ENCODE peak calls at places on chromosomes 4 and X, in eight cellular contexts. D, P, L, R, Z, V, Y and M are unnamed samples.

GRCh38 chr4:188841523-188841922 is 702.3 kb downstream of the TRIML1 start:
- DNase-seq in D (no peak), P (no peak), L (no peak), R (no peak), Z (no peak), V (no peak), Y (no peak), M (no peak)

GRCh38 chr4:82787342-82787741 is 11.3 kb downstream of the SCD5 start:
- DNase-seq in D (no peak), P (peak; percentile 54), L (no peak), R (peak; percentile 46), Z (no peak), V (no peak), Y (no peak), M (no peak)

GRCh38 chrX:99266255-99266654 is 1143.8 kb downstream of the PCDH19 start:
- DNase-seq in D (no peak), P (no peak), L (no peak), R (no peak), Z (no peak), V (no peak), Y (no peak), M (no peak)

GRCh38 chr4:10581022-10581421 is 103.5 kb downstream of the CLNK start:
- DNase-seq in D (no peak), P (no peak), L (no peak), R (no peak), Z (no peak), V (no peak), Y (no peak), M (no peak)

GRCh38 chrX:116239944-116240391 is 69.4 kb downstream of the AGTR2 start:
- DNase-seq in D (no peak), P (no peak), L (no peak), R (peak; percentile 9), Z (no peak), V (no peak), Y (no peak), M (no peak)

GRCh38 chr4:120940547-120940946 is 18.0 kb upstream of the PRDM5 start:
- DNase-seq in D (no peak), P (no peak), L (no peak), R (no peak), Z (no peak), V (no peak), Y (no peak), M (no peak)

GRCh38 chr4:53189011-53189410 is 176.8 kb downstream of the SCFD2 start:
- DNase-seq in D (no peak), P (no peak), L (no peak), R (peak; percentile 58), Z (no peak), V (no peak), Y (no peak), M (no peak)

GRCh38 chr4:38097818-38098217 is 137.6 kb downstream of the PTTG2 start:
- DNase-seq in D (no peak), P (no peak), L (no peak), R (no peak), Z (no peak), V (no peak), Y (no peak), M (no peak)

GRCh38 chr4:30924521-30924920 is 204.4 kb downstream of the PCDH7 start:
- DNase-seq in D (no peak), P (no peak), L (no peak), R (no peak), Z (no peak), V (no peak), Y (no peak), M (no peak)

GRCh38 chr4:1711055-1711905 is 839 bp downstream of the SLBP start:
- DNase-seq in D (no peak), P (no peak), L (no peak), R (peak; percentile 73), Z (peak; percentile 26), V (peak; percentile 87), Y (no peak), M (no peak)

GRCh38 chr4:88779431-88779830 is 81.8 kb upstream of the NAP1L5 start:
- DNase-seq in D (no peak), P (no peak), L (peak; percentile 79), R (no peak), Z (no peak), V (no peak), Y (no peak), M (no peak)

GRCh38 chrX:135463937-135464336 is 42.2 kb downstream of the SMIM10L2A start:
- DNase-seq in D (no peak), P (no peak), L (no peak), R (no peak), Z (no peak), V (no peak), Y (no peak), M (no peak)

GRCh38 chrX:41334866-41335589 is 1.1 kb downstream of the DDX3X start:
- DNase-seq in D (peak; percentile 52), P (peak; percentile 76), L (no peak), R (peak; percentile 54), Z (peak; percentile 46), V (no peak), Y (peak; percentile 48), M (peak; percentile 92)

GRCh38 chr4:80279751-80280150 is 13.3 kb downstream of the FGF5 start:
- DNase-seq in D (no peak), P (no peak), L (no peak), R (no peak), Z (no peak), V (no peak), Y (no peak), M (no peak)

GRCh38 chr4:11497212-11497806 is 68.6 kb upstream of the HS3ST1 start:
- DNase-seq in D (no peak), P (no peak), L (no peak), R (no peak), Z (no peak), V (no peak), Y (no peak), M (no peak)

GRCh38 chr4:3437582-3437936 is 4.2 kb upstream of the HGFAC start:
- DNase-seq in D (no peak), P (no peak), L (no peak), R (no peak), Z (no peak), V (no peak), Y (no peak), M (no peak)

GRCh38 chr4:13584481-13584880 is 40.2 kb upstream of the NKX3-2 start:
- DNase-seq in D (no peak), P (no peak), L (no peak), R (no peak), Z (no peak), V (no peak), Y (no peak), M (no peak)

GRCh38 chrX:39438603-39439602 is 637.6 kb downstream of the MID1IP1 start:
- DNase-seq in D (no peak), P (no peak), L (no peak), R (no peak), Z (no peak), V (no peak), Y (no peak), M (no peak)

GRCh38 chrX:9227276-9227675 is 193.3 kb upstream of the FAM9B start:
- DNase-seq in D (no peak), P (no peak), L (no peak), R (peak; percentile 46), Z (no peak), V (no peak), Y (no peak), M (no peak)

GRCh38 chr4:11503166-11503565 is 74.5 kb upstream of the HS3ST1 start:
- DNase-seq in D (no peak), P (no peak), L (no peak), R (no peak), Z (no peak), V (no peak), Y (no peak), M (no peak)

GRCh38 chrX:45602151-45602550 is 401.5 kb upstream of the DIPK2B start:
- DNase-seq in D (no peak), P (no peak), L (no peak), R (no peak), Z (no peak), V (no peak), Y (no peak), M (no peak)

GRCh38 chrX:39260965-39261364 is 459.7 kb downstream of the MID1IP1 start:
- DNase-seq in D (no peak), P (no peak), L (no peak), R (no peak), Z (no peak), V (no peak), Y (no peak), M (no peak)

GRCh38 chr4:183887351-183887750 is 17.8 kb upstream of the STOX2 start:
- DNase-seq in D (no peak), P (no peak), L (no peak), R (no peak), Z (no peak), V (no peak), Y (no peak), M (no peak)

GRCh38 chr4:183335369-183335940 is 13.2 kb upstream of the CLDN24 start:
- DNase-seq in D (no peak), P (no peak), L (no peak), R (peak; percentile 65), Z (no peak), V (no peak), Y (no peak), M (no peak)

GRCh38 chrX:110310896-110311295 is 7.0 kb downstream of the AMMECR1 start:
- DNase-seq in D (no peak), P (no peak), L (no peak), R (no peak), Z (no peak), V (no peak), Y (peak; percentile 5), M (no peak)